ENCODE peak calls at places on chromosome 19, in six cellular contexts. One of them, this sample, is unnamed.

GRCh38 chr19:53624776-53625540 is 6.8 kb upstream of the DPRX start:
- DNase-seq in CD8-positive, alpha-beta T cell: no peak
- DNase-seq in Peyer's patch: no peak
- DNase-seq in choroid plexus epithelial cell: no peak
- DNase-seq in glutamatergic neuron: no peak
- DNase-seq in ascending aorta: no peak
- DNase-seq in this sample: no peak

GRCh38 chr19:35663981-35664380 is 2.3 kb upstream of the UPK1A start:
- DNase-seq in CD8-positive, alpha-beta T cell: no peak
- DNase-seq in Peyer's patch: no peak
- DNase-seq in choroid plexus epithelial cell: no peak
- DNase-seq in glutamatergic neuron: no peak
- DNase-seq in ascending aorta: no peak
- DNase-seq in this sample: no peak

GRCh38 chr19:55898911-55899310 is 33.2 kb downstream of the NLRP13 start:
- DNase-seq in CD8-positive, alpha-beta T cell: no peak
- DNase-seq in Peyer's patch: no peak
- DNase-seq in choroid plexus epithelial cell: no peak
- DNase-seq in glutamatergic neuron: no peak
- DNase-seq in ascending aorta: no peak
- DNase-seq in this sample: no peak

GRCh38 chr19:28436320-28436719 is 776.6 kb downstream of the UQCRFS1 start:
- DNase-seq in CD8-positive, alpha-beta T cell: no peak
- DNase-seq in Peyer's patch: no peak
- DNase-seq in choroid plexus epithelial cell: no peak
- DNase-seq in glutamatergic neuron: no peak
- DNase-seq in ascending aorta: no peak
- DNase-seq in this sample: no peak

GRCh38 chr19:10009269-10009665 is 1.0 kb downstream of the COL5A3 start:
- DNase-seq in CD8-positive, alpha-beta T cell: peak; percentile 61
- DNase-seq in Peyer's patch: no peak
- DNase-seq in choroid plexus epithelial cell: peak; percentile 85
- DNase-seq in glutamatergic neuron: no peak
- DNase-seq in ascending aorta: peak; percentile 80
- DNase-seq in this sample: peak; percentile 24

GRCh38 chr19:18306209-18306902 is 16.5 kb downstream of the LSM4 start:
- DNase-seq in CD8-positive, alpha-beta T cell: no peak
- DNase-seq in Peyer's patch: no peak
- DNase-seq in choroid plexus epithelial cell: no peak
- DNase-seq in glutamatergic neuron: no peak
- DNase-seq in ascending aorta: no peak
- DNase-seq in this sample: no peak

GRCh38 chr19:8460516-8461298 is 15.9 kb downstream of the HNRNPM start:
- DNase-seq in CD8-positive, alpha-beta T cell: no peak
- DNase-seq in Peyer's patch: no peak
- DNase-seq in choroid plexus epithelial cell: no peak
- DNase-seq in glutamatergic neuron: no peak
- DNase-seq in ascending aorta: no peak
- DNase-seq in this sample: no peak

GRCh38 chr19:19417618-19418270 is 12.3 kb downstream of the GATAD2A start:
- DNase-seq in CD8-positive, alpha-beta T cell: no peak
- DNase-seq in Peyer's patch: no peak
- DNase-seq in choroid plexus epithelial cell: no peak
- DNase-seq in glutamatergic neuron: no peak
- DNase-seq in ascending aorta: no peak
- DNase-seq in this sample: no peak

GRCh38 chr19:10760268-10760944 is 42.5 kb downstream of the DNM2 start:
- DNase-seq in CD8-positive, alpha-beta T cell: no peak
- DNase-seq in Peyer's patch: peak; percentile 70
- DNase-seq in choroid plexus epithelial cell: no peak
- DNase-seq in glutamatergic neuron: no peak
- DNase-seq in ascending aorta: no peak
- DNase-seq in this sample: no peak

GRCh38 chr19:28932446-28932845 is 280.5 kb downstream of the UQCRFS1 start:
- DNase-seq in CD8-positive, alpha-beta T cell: no peak
- DNase-seq in Peyer's patch: no peak
- DNase-seq in choroid plexus epithelial cell: no peak
- DNase-seq in glutamatergic neuron: no peak
- DNase-seq in ascending aorta: no peak
- DNase-seq in this sample: no peak

GRCh38 chr19:34254552-34255432 is at the start of gene GARRE1:
- DNase-seq in CD8-positive, alpha-beta T cell: peak; percentile 60
- DNase-seq in Peyer's patch: peak; percentile 73
- DNase-seq in choroid plexus epithelial cell: peak; percentile 37
- DNase-seq in glutamatergic neuron: peak; percentile 73
- DNase-seq in ascending aorta: no peak
- DNase-seq in this sample: peak; percentile 94

GRCh38 chr19:47376589-47377144 is 27.6 kb downstream of the DHX34 start:
- DNase-seq in CD8-positive, alpha-beta T cell: no peak
- DNase-seq in Peyer's patch: no peak
- DNase-seq in choroid plexus epithelial cell: no peak
- DNase-seq in glutamatergic neuron: no peak
- DNase-seq in ascending aorta: no peak
- DNase-seq in this sample: no peak

GRCh38 chr19:55097864-55098715 is 19.3 kb downstream of the PPP1R12C start:
- DNase-seq in CD8-positive, alpha-beta T cell: no peak
- DNase-seq in Peyer's patch: no peak
- DNase-seq in choroid plexus epithelial cell: no peak
- DNase-seq in glutamatergic neuron: no peak
- DNase-seq in ascending aorta: no peak
- DNase-seq in this sample: no peak

GRCh38 chr19:19342086-19343015 is 21.7 kb downstream of the MAU2 start:
- DNase-seq in CD8-positive, alpha-beta T cell: no peak
- DNase-seq in Peyer's patch: peak; percentile 79
- DNase-seq in choroid plexus epithelial cell: peak; percentile 75
- DNase-seq in glutamatergic neuron: peak; percentile 91
- DNase-seq in ascending aorta: peak; percentile 70
- DNase-seq in this sample: peak; percentile 44

GRCh38 chr19:17415107-17415506 is 4.7 kb upstream of the MVB12A start:
- DNase-seq in CD8-positive, alpha-beta T cell: no peak
- DNase-seq in Peyer's patch: no peak
- DNase-seq in choroid plexus epithelial cell: no peak
- DNase-seq in glutamatergic neuron: no peak
- DNase-seq in ascending aorta: no peak
- DNase-seq in this sample: no peak

GRCh38 chr19:54275951-54276350 is 5.0 kb downstream of the LILRB2 start:
- DNase-seq in CD8-positive, alpha-beta T cell: no peak
- DNase-seq in Peyer's patch: no peak
- DNase-seq in choroid plexus epithelial cell: no peak
- DNase-seq in glutamatergic neuron: no peak
- DNase-seq in ascending aorta: no peak
- DNase-seq in this sample: no peak

GRCh38 chr19:33295621-33296472 is 6.5 kb downstream of the CEBPA start:
- DNase-seq in CD8-positive, alpha-beta T cell: no peak
- DNase-seq in Peyer's patch: peak; percentile 25
- DNase-seq in choroid plexus epithelial cell: no peak
- DNase-seq in glutamatergic neuron: no peak
- DNase-seq in ascending aorta: no peak
- DNase-seq in this sample: no peak

GRCh38 chr19:33649919-33650305 is 28.2 kb downstream of the CHST8 start:
- DNase-seq in CD8-positive, alpha-beta T cell: no peak
- DNase-seq in Peyer's patch: no peak
- DNase-seq in choroid plexus epithelial cell: no peak
- DNase-seq in glutamatergic neuron: no peak
- DNase-seq in ascending aorta: no peak
- DNase-seq in this sample: no peak

GRCh38 chr19:24140099-24140498 is 53.1 kb downstream of the ZNF254 start:
- DNase-seq in CD8-positive, alpha-beta T cell: no peak
- DNase-seq in Peyer's patch: no peak
- DNase-seq in choroid plexus epithelial cell: peak; percentile 96
- DNase-seq in glutamatergic neuron: no peak
- DNase-seq in ascending aorta: no peak
- DNase-seq in this sample: no peak

GRCh38 chr19:28889941-28890645 is 322.9 kb downstream of the UQCRFS1 start:
- DNase-seq in CD8-positive, alpha-beta T cell: no peak
- DNase-seq in Peyer's patch: no peak
- DNase-seq in choroid plexus epithelial cell: no peak
- DNase-seq in glutamatergic neuron: no peak
- DNase-seq in ascending aorta: no peak
- DNase-seq in this sample: no peak

GRCh38 chr19:16625183-16625958 is 2.6 kb downstream of the MED26 start:
- DNase-seq in CD8-positive, alpha-beta T cell: no peak
- DNase-seq in Peyer's patch: no peak
- DNase-seq in choroid plexus epithelial cell: no peak
- DNase-seq in glutamatergic neuron: no peak
- DNase-seq in ascending aorta: no peak
- DNase-seq in this sample: no peak

GRCh38 chr19:46416077-46416709 is 2.8 kb upstream of the CCDC8 start:
- DNase-seq in CD8-positive, alpha-beta T cell: peak; percentile 55
- DNase-seq in Peyer's patch: peak; percentile 72
- DNase-seq in choroid plexus epithelial cell: peak; percentile 93
- DNase-seq in glutamatergic neuron: peak; percentile 90
- DNase-seq in ascending aorta: peak; percentile 94
- DNase-seq in this sample: peak; percentile 82

GRCh38 chr19:46849610-46850009 is 1.0 kb downstream of the AP2S1 start:
- DNase-seq in CD8-positive, alpha-beta T cell: no peak
- DNase-seq in Peyer's patch: no peak
- DNase-seq in choroid plexus epithelial cell: no peak
- DNase-seq in glutamatergic neuron: no peak
- DNase-seq in ascending aorta: no peak
- DNase-seq in this sample: no peak

GRCh38 chr19:28977826-28978225 is 235.1 kb downstream of the UQCRFS1 start:
- DNase-seq in CD8-positive, alpha-beta T cell: no peak
- DNase-seq in Peyer's patch: no peak
- DNase-seq in choroid plexus epithelial cell: no peak
- DNase-seq in glutamatergic neuron: peak; percentile 58
- DNase-seq in ascending aorta: no peak
- DNase-seq in this sample: no peak

GRCh38 chr19:16737909-16738308 is 18.3 kb downstream of the NWD1 start:
- DNase-seq in CD8-positive, alpha-beta T cell: no peak
- DNase-seq in Peyer's patch: no peak
- DNase-seq in choroid plexus epithelial cell: peak; percentile 13
- DNase-seq in glutamatergic neuron: no peak
- DNase-seq in ascending aorta: no peak
- DNase-seq in this sample: no peak

GRCh38 chr19:23406716-23407115 is 11.4 kb upstream of the ZNF91 start:
- DNase-seq in CD8-positive, alpha-beta T cell: no peak
- DNase-seq in Peyer's patch: no peak
- DNase-seq in choroid plexus epithelial cell: no peak
- DNase-seq in glutamatergic neuron: no peak
- DNase-seq in ascending aorta: no peak
- DNase-seq in this sample: no peak

GRCh38 chr19:47280183-47280797 is 5.6 kb downstream of the INAFM1 start:
- DNase-seq in CD8-positive, alpha-beta T cell: no peak
- DNase-seq in Peyer's patch: no peak
- DNase-seq in choroid plexus epithelial cell: peak; percentile 30
- DNase-seq in glutamatergic neuron: peak; percentile 66
- DNase-seq in ascending aorta: no peak
- DNase-seq in this sample: peak; percentile 66

GRCh38 chr19:17766543-17767131 is 15.4 kb downstream of the FCHO1 start:
- DNase-seq in CD8-positive, alpha-beta T cell: peak; percentile 62
- DNase-seq in Peyer's patch: peak; percentile 99
- DNase-seq in choroid plexus epithelial cell: peak; percentile 91
- DNase-seq in glutamatergic neuron: peak; percentile 91
- DNase-seq in ascending aorta: peak; percentile 86
- DNase-seq in this sample: peak; percentile 89

GRCh38 chr19:33325920-33326319 is 23.6 kb upstream of the CEBPA start:
- DNase-seq in CD8-positive, alpha-beta T cell: no peak
- DNase-seq in Peyer's patch: no peak
- DNase-seq in choroid plexus epithelial cell: no peak
- DNase-seq in glutamatergic neuron: no peak
- DNase-seq in ascending aorta: no peak
- DNase-seq in this sample: no peak

GRCh38 chr19:17830567-17831418 is 9.5 kb upstream of the INSL3 start:
- DNase-seq in CD8-positive, alpha-beta T cell: no peak
- DNase-seq in Peyer's patch: peak; percentile 90
- DNase-seq in choroid plexus epithelial cell: peak; percentile 84
- DNase-seq in glutamatergic neuron: peak; percentile 93
- DNase-seq in ascending aorta: no peak
- DNase-seq in this sample: no peak

GRCh38 chr19:46015961-46016425 is 6.9 kb downstream of the PGLYRP1 start:
- DNase-seq in CD8-positive, alpha-beta T cell: peak; percentile 59
- DNase-seq in Peyer's patch: no peak
- DNase-seq in choroid plexus epithelial cell: no peak
- DNase-seq in glutamatergic neuron: peak; percentile 43
- DNase-seq in ascending aorta: no peak
- DNase-seq in this sample: no peak

GRCh38 chr19:13053761-13054604 is 48.7 kb downstream of the LYL1 start:
- DNase-seq in CD8-positive, alpha-beta T cell: no peak
- DNase-seq in Peyer's patch: peak; percentile 68
- DNase-seq in choroid plexus epithelial cell: peak; percentile 87
- DNase-seq in glutamatergic neuron: peak; percentile 44
- DNase-seq in ascending aorta: peak; percentile 93
- DNase-seq in this sample: peak; percentile 92

GRCh38 chr19:58091251-58091995 is 6.6 kb downstream of the ZSCAN18 start:
- DNase-seq in CD8-positive, alpha-beta T cell: no peak
- DNase-seq in Peyer's patch: no peak
- DNase-seq in choroid plexus epithelial cell: no peak
- DNase-seq in glutamatergic neuron: no peak
- DNase-seq in ascending aorta: no peak
- DNase-seq in this sample: no peak

GRCh38 chr19:49469828-49470614 is 4.0 kb upstream of the FLT3LG start:
- DNase-seq in CD8-positive, alpha-beta T cell: peak; percentile 87
- DNase-seq in Peyer's patch: no peak
- DNase-seq in choroid plexus epithelial cell: no peak
- DNase-seq in glutamatergic neuron: peak; percentile 47
- DNase-seq in ascending aorta: no peak
- DNase-seq in this sample: no peak
- TF ChIP-seq CTCF in CD8-positive, alpha-beta T cell: peak; percentile 52
- TF ChIP-seq CTCF in Peyer's patch: peak; percentile 60
- TF ChIP-seq CTCF in choroid plexus epithelial cell: peak; percentile 21
- TF ChIP-seq CTCF in glutamatergic neuron: no peak
- TF ChIP-seq CTCF in ascending aorta: no peak
- TF ChIP-seq CTCF in this sample: no peak

GRCh38 chr19:37506387-37507166 is at the start of gene ZNF793:
- DNase-seq in CD8-positive, alpha-beta T cell: peak; percentile 85
- DNase-seq in Peyer's patch: peak; percentile 78
- DNase-seq in choroid plexus epithelial cell: peak; percentile 88
- DNase-seq in glutamatergic neuron: peak; percentile 96
- DNase-seq in ascending aorta: peak; percentile 89
- DNase-seq in this sample: no peak
- TF ChIP-seq CTCF in CD8-positive, alpha-beta T cell: no peak
- TF ChIP-seq CTCF in Peyer's patch: no peak
- TF ChIP-seq CTCF in choroid plexus epithelial cell: no peak
- TF ChIP-seq CTCF in glutamatergic neuron: no peak
- TF ChIP-seq CTCF in ascending aorta: no peak
- TF ChIP-seq CTCF in this sample: no peak

GRCh38 chr19:30968210-30968609 is 381.0 kb downstream of the TSHZ3 start:
- DNase-seq in CD8-positive, alpha-beta T cell: no peak
- DNase-seq in Peyer's patch: no peak
- DNase-seq in choroid plexus epithelial cell: no peak
- DNase-seq in glutamatergic neuron: no peak
- DNase-seq in ascending aorta: no peak
- DNase-seq in this sample: no peak
- TF ChIP-seq CTCF in CD8-positive, alpha-beta T cell: no peak
- TF ChIP-seq CTCF in Peyer's patch: no peak
- TF ChIP-seq CTCF in choroid plexus epithelial cell: no peak
- TF ChIP-seq CTCF in glutamatergic neuron: no peak
- TF ChIP-seq CTCF in ascending aorta: no peak
- TF ChIP-seq CTCF in this sample: no peak

GRCh38 chr19:52237771-52238400 is 31.5 kb upstream of the ZNF766 start:
- DNase-seq in CD8-positive, alpha-beta T cell: peak; percentile 75
- DNase-seq in Peyer's patch: no peak
- DNase-seq in choroid plexus epithelial cell: peak; percentile 84
- DNase-seq in glutamatergic neuron: peak; percentile 66
- DNase-seq in ascending aorta: peak; percentile 77
- DNase-seq in this sample: peak; percentile 63
- TF ChIP-seq CTCF in CD8-positive, alpha-beta T cell: peak; percentile 99
- TF ChIP-seq CTCF in Peyer's patch: peak; percentile 80
- TF ChIP-seq CTCF in choroid plexus epithelial cell: peak; percentile 94
- TF ChIP-seq CTCF in glutamatergic neuron: peak; percentile 96
- TF ChIP-seq CTCF in ascending aorta: peak; percentile 72
- TF ChIP-seq CTCF in this sample: peak; percentile 70